ENCODE peak calls at places on chromosomes 2 and 18, in nine cellular contexts. U, F, W, R, J, D, O, C and Q are unnamed samples.

GRCh38 chr2:200575957-200576356 is 9.9 kb upstream of the AOX1 start:
- DNase-seq in U (no peak), F (no peak), W (no peak), R (no peak), J (no peak), D (no peak), O (no peak), C (no peak), Q (peak)

GRCh38 chr18:75247601-75248421 is 37.2 kb downstream of the TSHZ1 start:
- DNase-seq in U (no peak), F (no peak), W (no peak), R (no peak), J (peak), D (no peak), O (no peak), C (no peak), Q (peak)

GRCh38 chr18:44080054-44080453 is 600.6 kb upstream of the SETBP1 start:
- DNase-seq in U (no peak), F (no peak), W (no peak), R (no peak), J (no peak), D (no peak), O (no peak), C (no peak), Q (no peak)

GRCh38 chr18:41121116-41121826 is 833.8 kb upstream of the PIK3C3 start:
- DNase-seq in U (no peak), F (no peak), W (no peak), R (no peak), J (no peak), D (no peak), O (no peak), C (no peak), Q (peak)

GRCh38 chr2:207233731-207234130 is 68.0 kb upstream of the KLF7 start:
- DNase-seq in U (no peak), F (no peak), W (no peak), R (no peak), J (no peak), D (no peak), O (no peak), C (no peak), Q (no peak)

GRCh38 chr2:106581755-106582430 is 94.7 kb downstream of the CD8B2 start:
- DNase-seq in U (peak), F (peak), W (peak), R (peak), J (peak), D (peak), O (peak), C (peak), Q (no peak)

GRCh38 chr2:229087843-229088520 is 183.1 kb downstream of the PID1 start:
- DNase-seq in U (no peak), F (no peak), W (no peak), R (no peak), J (no peak), D (no peak), O (no peak), C (no peak), Q (no peak)

GRCh38 chr2:176089843-176090395 is 2.6 kb upstream of the HOXD13 start:
- DNase-seq in U (no peak), F (no peak), W (no peak), R (no peak), J (no peak), D (no peak), O (no peak), C (no peak), Q (no peak)

GRCh38 chr2:28772351-28772750 is 20.7 kb downstream of the PPP1CB start:
- DNase-seq in U (no peak), F (no peak), W (no peak), R (no peak), J (no peak), D (no peak), O (no peak), C (no peak), Q (no peak)

GRCh38 chr2:181106229-181106628 is 125.8 kb downstream of the UBE2E3 start:
- DNase-seq in U (no peak), F (no peak), W (no peak), R (no peak), J (no peak), D (no peak), O (no peak), C (no peak), Q (no peak)

GRCh38 chr2:185181901-185182300 is 556.7 kb upstream of the FSIP2 start:
- DNase-seq in U (no peak), F (no peak), W (no peak), R (no peak), J (no peak), D (no peak), O (no peak), C (no peak), Q (no peak)

GRCh38 chr2:121648206-121648605 is 1.1 kb downstream of the CLASP1 start:
- DNase-seq in U (no peak), F (no peak), W (peak), R (no peak), J (no peak), D (no peak), O (no peak), C (no peak), Q (no peak)

GRCh38 chr2:27025861-27026851 is 6.6 kb upstream of the TMEM214 start:
- DNase-seq in U (no peak), F (no peak), W (no peak), R (no peak), J (no peak), D (no peak), O (no peak), C (no peak), Q (no peak)

GRCh38 chr18:62102221-62102620 is 84.6 kb downstream of the PIGN start:
- DNase-seq in U (no peak), F (no peak), W (no peak), R (no peak), J (no peak), D (no peak), O (no peak), C (no peak), Q (no peak)

GRCh38 chr2:43311276-43311675 is 84.9 kb upstream of the ZFP36L2 start:
- DNase-seq in U (no peak), F (no peak), W (no peak), R (no peak), J (no peak), D (no peak), O (no peak), C (no peak), Q (peak)